ENCODE peak calls at places on chromosomes 3 and 15, in five cellular contexts. M is activated T-cell treated with anti-CD3 and anti-CD28 coated beads, Interleukin-2, amount 50 U/mL, for 4 hours; B is gastroesophageal sphincter; S is activated naive CD4-positive, alpha-beta T cell treated with anti-CD3 and anti-CD28 coated beads, Interleukin-2, amount 50 U/mL, for 72 hours; I is activated CD8-positive, alpha-beta memory T cell treated with anti-CD3 and anti-CD28 coated beads, Interleukin-2, amount 10 ng/mL, durations not matched to agents 7 days and 5 days. R is an unnamed sample.

GRCh38 chr15:31831596-31831995 is 198.7 kb upstream of the CHRNA7 start:
- ATAC-seq in M (no peak), B (no peak), S (no peak), I (no peak), R (no peak)

GRCh38 chr3:12896206-12896697 is 54.9 kb upstream of the RPL32 start:
- ATAC-seq in M (no peak), B (peak), S (no peak), I (no peak), R (no peak)

GRCh38 chr3:98359993-98360675 is 6.5 kb downstream of the OR5K4 start:
- ATAC-seq in M (no peak), B (no peak), S (peak), I (peak), R (no peak)

GRCh38 chr15:67091966-67092677 is 26.7 kb downstream of the SMAD3 start:
- ATAC-seq in M (no peak), B (no peak), S (no peak), I (no peak), R (no peak)

GRCh38 chr3:78941587-78941986 is 826.2 kb downstream of the ROBO1 start:
- ATAC-seq in M (no peak), B (peak), S (no peak), I (no peak), R (no peak)

GRCh38 chr15:101188517-101189340 is 63.1 kb downstream of the CHSY1 start:
- ATAC-seq in M (peak), B (peak), S (peak), I (peak), R (peak)

GRCh38 chr3:64188810-64189560 is 36.3 kb downstream of the PRICKLE2 start:
- ATAC-seq in M (no peak), B (peak), S (no peak), I (no peak), R (no peak)

GRCh38 chr3:69288161-69288895 is 97.6 kb downstream of the FRMD4B start:
- ATAC-seq in M (peak), B (no peak), S (peak), I (peak), R (peak)

GRCh38 chr3:146404451-146404850 is 64.9 kb downstream of the PLSCR2 start:
- ATAC-seq in M (no peak), B (no peak), S (no peak), I (no peak), R (no peak)

GRCh38 chr3:140922634-140923033 is 19.0 kb upstream of the SLC25A36 start:
- ATAC-seq in M (no peak), B (no peak), S (no peak), I (no peak), R (no peak)

GRCh38 chr3:66610548-66610909 is 109.7 kb upstream of the LRIG1 start:
- ATAC-seq in M (no peak), B (no peak), S (no peak), I (no peak), R (no peak)

R was measured in activated CD4-positive, CD25-positive, alpha-beta regulatory T cell treated with anti-CD3 and anti-CD28 coated beads, Interleukin-2, amount 50 U/mL, for 24 hours.